ENCODE peak calls at places on chromosomes 5 and 9, in six cellular contexts. C is heart right ventricle, W is tibial nerve, X is body of pancreas, A is MM.1S, V is upper lobe of right lung. R is an unnamed sample.

GRCh38 chr9:112917027-112917986 is 26.6 kb upstream of the SLC46A2 start:
- DNase-seq in C (no peak), W (no peak), A (no peak), X (no peak), V (no peak), R (no peak)

GRCh38 chr5:65874241-65874640 is 52.1 kb upstream of the ERBIN start:
- DNase-seq in W (no peak), C (no peak), X (no peak), V (no peak), A (no peak), R (no peak)

GRCh38 chr9:121566401-121567141 is 66.9 kb upstream of the GGTA1 start:
- DNase-seq in V (no peak), A (no peak), X (no peak), W (no peak), C (peak; percentile 43), R (peak; percentile 55)

GRCh38 chr5:159210846-159211245 is 1.5 kb upstream of the RNF145 start:
- DNase-seq in V (no peak), W (no peak), X (no peak), C (no peak), A (no peak), R (no peak)

GRCh38 chr9:136399176-136400037 is 563 bp downstream of the SNAPC4 start:
- DNase-seq in V (no peak), A (peak; percentile 38), W (no peak), X (peak; percentile 29), C (no peak), R (no peak)

GRCh38 chr5:55484531-55484930 is 50.2 kb downstream of the PLPP1 start:
- DNase-seq in W (no peak), C (no peak), X (no peak), V (no peak), A (no peak), R (no peak)

GRCh38 chr9:124695280-124695890 is 75.7 kb downstream of the NR6A1 start:
- DNase-seq in V (no peak), X (no peak), W (no peak), A (no peak), C (no peak), R (no peak)

GRCh38 chr5:170740586-170741205 is 42.8 kb upstream of the GABRP start:
- DNase-seq in V (no peak), W (no peak), X (no peak), C (no peak), A (no peak), R (no peak)

GRCh38 chr9:131744171-131744714 is 4.4 kb upstream of the RAPGEF1 start:
- DNase-seq in V (no peak), X (peak; percentile 73), C (no peak), W (no peak), A (no peak), R (no peak)

GRCh38 chr9:79952401-79952800 is 380.6 kb downstream of the TLE4 start:
- DNase-seq in C (no peak), W (no peak), V (no peak), X (no peak), A (no peak), R (no peak)

GRCh38 chr9:105206821-105207699 is 37.4 kb upstream of the SLC44A1 start:
- DNase-seq in A (no peak), C (no peak), V (no peak), W (peak; percentile 30), X (no peak), R (no peak)

GRCh38 chr9:37955781-37956422 is 52.0 kb upstream of the SLC25A51 start:
- DNase-seq in A (no peak), V (peak; percentile 48), X (no peak), W (no peak), C (no peak), R (no peak)

GRCh38 chr9:117278020-117278419 is 136.8 kb downstream of the ASTN2 start:
- DNase-seq in X (no peak), C (no peak), W (no peak), A (no peak), V (no peak), R (no peak)

GRCh38 chr5:73030531-73030930 is 74.7 kb downstream of the FCHO2 start:
- DNase-seq in C (no peak), V (no peak), W (no peak), X (no peak), A (peak; percentile 55), R (no peak)

GRCh38 chr5:143758750-143759149 is 53.2 kb upstream of the HMHB1 start:
- DNase-seq in C (no peak), A (no peak), X (no peak), W (no peak), V (no peak), R (no peak)

GRCh38 chr5:141835928-141836667 is 42.1 kb downstream of the PCDH1 start:
- DNase-seq in W (no peak), X (no peak), A (no peak), C (peak; percentile 69), V (no peak), R (no peak)

GRCh38 chr5:39063037-39063436 is 11.2 kb downstream of the RICTOR start:
- DNase-seq in V (no peak), X (no peak), C (no peak), A (no peak), W (no peak), R (no peak)

GRCh38 chr9:130513094-130513493 is 66.3 kb upstream of the FUBP3 start:
- DNase-seq in A (no peak), X (no peak), W (no peak), C (no peak), V (no peak), R (no peak)
- H3K27ac ChIP-seq in A (no peak overlapping the region), X (no peak overlapping the region), W (no peak overlapping the region), C (no peak overlapping the region), V (no peak overlapping the region), R (no peak overlapping the region)

DNA sequence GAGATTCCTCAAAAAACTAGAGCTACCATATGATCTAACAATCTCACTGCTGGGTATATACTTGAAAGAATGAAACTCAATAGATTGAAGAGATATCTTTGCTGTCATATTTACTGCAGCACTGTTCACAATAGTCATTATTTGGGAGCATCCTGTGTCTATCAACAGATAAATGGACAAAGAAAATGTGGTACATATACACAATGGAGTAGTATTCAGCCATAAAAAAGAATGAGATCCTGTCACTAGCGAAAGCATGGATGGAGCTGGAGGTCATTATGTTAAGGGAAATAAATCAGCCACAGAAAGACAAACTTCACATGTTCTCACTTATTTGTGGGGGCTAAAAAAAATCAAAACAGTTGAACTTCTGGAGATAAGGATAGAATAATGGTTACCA is 505.7 kb upstream of the ARRDC3 start:
- DNase-seq in X (no peak), V (no peak), W (no peak), C (no peak), A (no peak), R (no peak)
- H3K4me3 ChIP-seq in X (no peak overlapping the region), V (no peak overlapping the region), W (no peak overlapping the region), C (no peak overlapping the region), A (no peak overlapping the region), R (no peak overlapping the region)

GRCh38 chr5:2375796-2376195 is 375.7 kb downstream of the IRX2 start:
- DNase-seq in W (no peak), A (no peak), C (no peak), V (no peak), X (no peak), R (no peak)

GRCh38 chr5:2376486-2376885 is 375.0 kb downstream of the IRX2 start:
- DNase-seq in C (no peak), A (no peak), V (no peak), X (no peak), W (no peak), R (no peak)

GRCh38 chr5:2378976-2379375 is 372.5 kb downstream of the IRX2 start:
- DNase-seq in W (no peak), A (no peak), V (no peak), C (no peak), X (no peak), R (no peak)

GRCh38 chr5:2375291-2375690 is 376.2 kb downstream of the IRX2 start:
- DNase-seq in A (no peak), V (no peak), W (no peak), C (no peak), X (no peak), R (no peak)

GRCh38 chr5:2378108-2378507 is 373.4 kb downstream of the IRX2 start:
- DNase-seq in A (no peak), W (no peak), V (no peak), C (no peak), X (no peak), R (no peak)
- H3K9me3 ChIP-seq in A (no peaks in the 10 kb centered on the region), W (no peaks in the 10 kb centered on the region), V (no peaks in the 10 kb centered on the region), C (no peaks in the 10 kb centered on the region), X (no peaks in the 10 kb centered on the region), R (no peaks in the 10 kb centered on the region)

GRCh38 chr5:139954022-139954421 is 89.1 kb downstream of the NRG2 start:
- DNase-seq in C (no peak), A (no peak), X (no peak), W (no peak), V (peak; percentile 18), R (no peak)

GRCh38 chr5:139951296-139951924 is 91.7 kb downstream of the NRG2 start:
- DNase-seq in C (no peak), W (no peak), A (no peak), X (no peak), V (peak; percentile 19), R (no peak)

GRCh38 chr5:139952464-139953070 is 90.5 kb downstream of the NRG2 start:
- DNase-seq in A (no peak), W (no peak), C (no peak), V (peak; percentile 28), X (no peak), R (no peak)

GRCh38 chr5:139950436-139950835 is 92.7 kb downstream of the NRG2 start:
- DNase-seq in A (no peak), C (no peak), X (no peak), V (no peak), W (no peak), R (no peak)

DNA sequence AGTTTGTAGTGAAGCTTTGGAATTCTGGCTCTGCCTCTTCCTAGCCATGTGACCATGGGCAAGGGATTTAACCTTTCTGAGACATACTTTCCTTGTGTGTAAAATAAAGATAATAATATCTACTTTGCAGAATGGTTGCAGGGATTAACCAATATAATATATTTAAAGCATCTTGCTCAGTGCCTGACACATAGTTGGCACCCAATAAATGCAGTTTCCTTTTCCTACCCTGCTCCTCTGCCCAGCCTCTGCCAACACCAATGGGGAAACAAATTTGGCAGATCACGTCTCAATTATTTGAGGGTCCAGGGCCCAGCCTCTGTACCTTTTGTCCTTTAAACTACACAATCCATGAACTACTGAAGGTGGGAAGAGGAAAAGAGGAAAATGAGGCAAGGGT is 91.1 kb downstream of the NRG2 start:
- DNase-seq in W (no peak), C (no peak), A (no peak), X (no peak), V (no peak), R (no peak)
- H3K27ac ChIP-seq in W (no peak overlapping the region), C (no peak overlapping the region), A (no peak overlapping the region), X (no peak overlapping the region), V (no peak overlapping the region), R (no peak overlapping the region)

GRCh38 chr5:68582284-68582683 is 366.7 kb downstream of the PIK3R1 start:
- DNase-seq in X (no peak), V (no peak), W (no peak), C (no peak), A (no peak), R (no peak)

GRCh38 chr5:68576805-68577204 is 361.2 kb downstream of the PIK3R1 start:
- DNase-seq in W (no peak), A (no peak), V (no peak), X (no peak), C (no peak), R (no peak)
- H3K4me3 ChIP-seq in W (no peak overlapping the region), A (no peak overlapping the region), V (no peak overlapping the region), X (no peak overlapping the region), C (no peak overlapping the region), R (no peak overlapping the region)